ENCODE peak calls at places on chromosomes 13 and 19, in six cellular contexts. X is WERI-Rb-1; C is upper lobe of left lung; T is transverse colon; K is CD8-positive, alpha-beta memory T cell; P is kidney epithelial cell. V is an unnamed sample.

GRCh38 chr19:16912780-16913179 is 24.0 kb downstream of the F2RL3 start:
- DNase-seq in C (no peak), K (no peak), P (no peak), T (no peak), X (no peak), V (no peak)

GRCh38 chr13:43316997-43317396 is 293.6 kb downstream of the DNAJC15 start:
- DNase-seq in P (no peak), K (no peak), C (no peak), T (no peak), X (no peak), V (no peak)

GRCh38 chr19:16247353-16248182 is 49.9 kb downstream of the AP1M1 start:
- DNase-seq in T (peak; percentile 87), C (peak; percentile 91), K (peak; percentile 86), P (peak; percentile 26), X (peak; percentile 86), V (peak; percentile 80)

GRCh38 chr13:50080856-50081105 is 65.5 kb downstream of the KCNRG start:
- DNase-seq in X (no peak), P (no peak), T (no peak), C (no peak), K (no peak), V (no peak)

GRCh38 chr19:10285393-10285792 is 1.4 kb upstream of the ICAM4 start:
- DNase-seq in X (no peak), P (no peak), C (no peak), K (no peak), T (no peak), V (no peak)

GRCh38 chr13:112877496-112877895 is 91.5 kb upstream of the MCF2L start:
- DNase-seq in X (no peak), P (no peak), T (no peak), K (no peak), C (no peak), V (no peak)

GRCh38 chr13:50158385-50159165 is 143.3 kb downstream of the KCNRG start:
- DNase-seq in C (no peak), T (no peak), X (no peak), K (no peak), P (no peak), V (no peak)

GRCh38 chr13:69603144-69603853 is 504.3 kb upstream of the ATXN8OS start:
- DNase-seq in P (no peak), K (no peak), T (no peak), X (no peak), C (no peak), V (no peak)

GRCh38 chr13:41352935-41353801 is 42.1 kb downstream of the NAA16 start:
- DNase-seq in T (no peak), C (no peak), K (peak; percentile 73), X (no peak), P (peak; percentile 2), V (peak; percentile 47)

GRCh38 chr13:74191036-74191809 is 57.0 kb upstream of the KLF12 start:
- DNase-seq in T (no peak), K (no peak), X (no peak), C (no peak), P (peak; percentile 55), V (peak; percentile 47)

GRCh38 chr19:7010722-7011593 is 10.3 kb downstream of the MBD3L2B start:
- DNase-seq in T (no peak), X (no peak), K (no peak), C (no peak), P (no peak), V (no peak)

GRCh38 chr13:39930544-39931444 is 275.3 kb downstream of the COG6 start:
- DNase-seq in C (no peak), T (no peak), X (no peak), K (no peak), P (no peak), V (no peak)

GRCh38 chr13:99496322-99497142 is 4.7 kb upstream of the TM9SF2 start:
- DNase-seq in C (no peak), P (no peak), T (peak; percentile 76), X (no peak), K (peak; percentile 85), V (peak; percentile 82)

GRCh38 chr13:24165746-24166145 is 5.2 kb downstream of the SPATA13 start:
- DNase-seq in T (no peak), C (no peak), P (no peak), X (no peak), K (no peak), V (no peak)

GRCh38 chr13:61410669-61411297 is 4.9 kb downstream of the PCDH20 start:
- DNase-seq in T (no peak), P (no peak), K (no peak), X (no peak), C (no peak), V (no peak)

GRCh38 chr13:73251866-73252265 is 193.1 kb downstream of the KLF5 start:
- DNase-seq in T (no peak), C (no peak), K (no peak), P (no peak), X (no peak), V (no peak)

DNA sequence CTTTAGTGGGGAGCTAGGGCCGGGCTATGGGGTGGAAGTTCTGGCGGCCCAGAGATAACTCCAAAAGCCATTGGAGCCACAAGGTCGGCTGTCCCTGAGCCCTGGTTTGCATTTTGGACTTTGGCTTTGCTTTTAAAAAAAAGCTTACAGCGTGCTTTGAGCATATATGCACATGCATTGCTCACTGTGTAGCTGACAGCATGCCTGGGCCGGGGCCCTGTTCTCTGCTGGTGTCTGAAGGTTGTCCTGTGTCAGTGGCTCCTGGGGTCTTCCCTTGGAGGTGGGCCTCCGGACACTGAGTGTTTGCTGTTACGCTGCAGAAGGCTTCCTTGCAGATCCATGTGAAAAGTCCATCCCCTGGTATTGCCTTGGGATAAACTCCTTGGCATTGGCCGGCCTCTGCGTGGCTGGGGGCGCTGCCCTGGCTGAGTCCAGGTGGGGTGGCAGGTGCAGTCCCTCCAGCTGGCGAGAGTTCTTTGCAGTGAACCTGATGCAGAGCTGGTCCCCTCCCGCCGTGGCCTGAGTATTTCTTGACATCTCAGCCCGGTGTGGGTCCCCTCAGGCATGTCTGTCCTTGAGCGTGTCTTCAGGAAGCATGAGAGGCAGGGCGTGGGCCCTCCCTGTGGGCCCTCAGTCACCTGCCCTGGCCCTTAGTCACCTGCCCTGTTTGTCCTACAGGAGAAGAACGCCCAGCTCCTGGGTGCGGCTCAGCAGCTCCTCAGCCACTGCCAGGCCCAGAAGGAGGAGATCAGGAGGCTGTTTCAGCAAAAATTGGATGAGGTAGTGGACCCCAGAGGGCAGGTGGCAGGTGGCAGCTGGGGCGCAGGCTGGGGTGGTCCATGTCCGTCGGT is 23.0 kb downstream of the PLEKHJ1 start:
- DNase-seq in C (peak; percentile 64), K (no peak), P (no peak), X (no peak), T (peak; percentile 87), V (no peak)
- H3K36me3 ChIP-seq in C (peaks cover 22% of the 10 kb centered on the region), K (peaks cover 7% of the 10 kb centered on the region), P (peaks cover 8% of the 10 kb centered on the region), X (peaks cover 96% of the 10 kb centered on the region), T (peaks cover 47% of the 10 kb centered on the region), V (peaks cover 100% of the 10 kb centered on the region)

DNA sequence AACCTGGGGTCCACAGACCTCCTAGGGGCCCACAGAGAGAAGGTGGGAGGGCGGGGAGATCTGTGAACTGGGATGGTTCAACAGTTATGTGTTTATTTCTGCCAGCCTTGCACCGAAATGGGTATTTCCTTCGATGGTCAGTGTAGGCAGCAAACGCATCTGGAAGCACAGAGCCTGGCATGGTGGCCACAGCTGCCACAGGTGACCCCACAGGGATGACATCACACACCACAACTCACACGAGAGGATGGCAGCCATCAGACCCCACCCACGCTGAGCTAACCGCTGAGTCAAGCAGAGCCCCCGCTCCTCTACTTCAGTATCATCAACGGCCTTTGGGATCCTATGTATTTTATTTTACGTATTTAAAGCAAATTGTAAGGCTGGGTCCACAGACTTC is 37.4 kb downstream of the NAXD start:
- DNase-seq in P (no peak), C (no peak), X (no peak), T (no peak), K (no peak), V (no peak)
- H3K36me3 ChIP-seq in P (no peaks in the 10 kb centered on the region), C (no peaks in the 10 kb centered on the region), X (peaks cover 68% of the 10 kb centered on the region), T (peaks cover 8% of the 10 kb centered on the region), K (peaks cover 8% of the 10 kb centered on the region), V (peaks cover 61% of the 10 kb centered on the region)

GRCh38 chr19:57441979-57442752 is 7.0 kb downstream of the ZNF749 start:
- DNase-seq in X (no peak), C (no peak), K (no peak), P (no peak), T (no peak), V (no peak)
- H3K36me3 ChIP-seq in X (peaks cover 52% of the 10 kb centered on the region), C (peaks cover 8% of the 10 kb centered on the region), K (peaks cover 22% of the 10 kb centered on the region), P (peaks cover 2% of the 10 kb centered on the region), T (peaks cover 13% of the 10 kb centered on the region), V (peaks cover 55% of the 10 kb centered on the region)

GRCh38 chr19:38661996-38662395 is 14.5 kb downstream of the ACTN4 start:
- DNase-seq in C (no peak), P (no peak), K (no peak), T (peak; percentile 55), X (no peak), V (no peak)

GRCh38 chr19:38661166-38661565 is 13.7 kb downstream of the ACTN4 start:
- DNase-seq in T (no peak), K (no peak), P (no peak), X (no peak), C (no peak), V (no peak)

GRCh38 chr19:38662508-38663155 is 15.2 kb downstream of the ACTN4 start:
- DNase-seq in X (no peak), T (no peak), K (no peak), P (no peak), C (no peak), V (no peak)

GRCh38 chr19:38658462-38659306 is 11.2 kb downstream of the ACTN4 start:
- DNase-seq in T (peak; percentile 56), X (no peak), P (peak; percentile 98), C (no peak), K (no peak), V (no peak)

DNA sequence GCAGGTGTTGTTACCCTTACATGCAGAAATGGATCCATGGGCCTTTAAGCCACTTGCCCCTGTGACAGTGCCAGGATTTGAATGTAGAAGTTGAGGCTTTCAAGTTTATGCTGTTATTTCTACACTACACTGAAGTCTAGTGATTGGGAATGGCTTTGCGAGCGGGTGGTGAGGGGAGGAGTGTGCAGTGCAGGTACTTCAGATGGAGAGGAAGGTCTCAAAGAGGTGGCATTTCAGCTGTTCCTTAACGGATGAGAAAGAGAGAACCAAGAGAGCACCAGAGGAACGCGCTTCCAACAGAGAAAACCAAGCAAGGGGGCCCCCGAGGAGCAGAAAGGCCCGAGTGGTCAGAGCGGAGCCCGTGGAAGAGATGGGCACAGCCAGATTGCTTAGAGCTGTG is 13.3 kb downstream of the ACTN4 start:
- DNase-seq in P (no peak), X (no peak), K (no peak), C (no peak), T (no peak), V (no peak)
- H3K36me3 ChIP-seq in P (no peaks in the 10 kb centered on the region), X (peaks cover 69% of the 10 kb centered on the region), K (no peaks in the 10 kb centered on the region), C (no peaks in the 10 kb centered on the region), T (no peaks in the 10 kb centered on the region), V (peaks cover 19% of the 10 kb centered on the region)

V was measured in DND-41.